ENCODE peak calls at places on chromosomes 6 and 20, in five cellular contexts. L, S, O, W and Q are unnamed samples.
A peak's percentile ranks its signal among the peaks of the same experiment; 100 is the strongest.

GRCh38 chr6:34239240-34239825 is 2.7 kb downstream of the HMGA1 start:
- DNase-seq in L (peak; percentile 33), S (no peak), O (no peak), W (no peak), Q (peak; percentile 39)

GRCh38 chr6:111573892-111574800 is 31.5 kb downstream of the TRAF3IP2 start:
- DNase-seq in L (peak; percentile 32), S (no peak), O (no peak), W (no peak), Q (no peak)

GRCh38 chr20:10788877-10789276 is 115.1 kb upstream of the JAG1 start:
- DNase-seq in L (no peak), S (no peak), O (no peak), W (no peak), Q (no peak)

GRCh38 chr6:71533939-71534379 is 245.3 kb downstream of the OGFRL1 start:
- DNase-seq in L (peak; percentile 45), S (no peak), O (no peak), W (no peak), Q (peak; percentile 43)

GRCh38 chr6:158647501-158647900 is 2.4 kb upstream of the SYTL3 start:
- DNase-seq in L (no peak), S (no peak), O (peak; percentile 4), W (no peak), Q (no peak)

GRCh38 chr6:35064508-35065440 is 76.4 kb downstream of the TCP11 start:
- DNase-seq in L (no peak), S (no peak), O (no peak), W (no peak), Q (no peak)

GRCh38 chr6:107114872-107115694 is at the start of gene BEND3:
- DNase-seq in L (peak; percentile 5), S (peak; percentile 64), O (peak; percentile 75), W (peak; percentile 23), Q (peak; percentile 32)

GRCh38 chr20:51985013-51985415 is 182.7 kb upstream of the SALL4 start:
- DNase-seq in L (peak; percentile 99), S (no peak), O (no peak), W (no peak), Q (peak; percentile 78)

GRCh38 chr6:117910549-117910948 is 3.5 kb downstream of the SLC35F1 start:
- DNase-seq in L (no peak), S (no peak), O (no peak), W (no peak), Q (no peak)

GRCh38 chr6:148559848-148560433 is 186.9 kb upstream of the UST start:
- DNase-seq in L (peak; percentile 61), S (peak; percentile 53), O (peak; percentile 89), W (peak; percentile 64), Q (peak; percentile 66)

GRCh38 chr6:7417684-7418083 is 28.1 kb downstream of the RIOK1 start:
- DNase-seq in L (no peak), S (no peak), O (no peak), W (no peak), Q (no peak)

GRCh38 chr6:53811082-53811481 is 16.3 kb downstream of the LRRC1 start:
- DNase-seq in L (peak; percentile 95), S (no peak), O (no peak), W (no peak), Q (peak; percentile 79)

GRCh38 chr6:78810698-78811097 is 56.7 kb upstream of the IRAK1BP1 start:
- DNase-seq in L (peak; percentile 22), S (no peak), O (no peak), W (no peak), Q (no peak)

GRCh38 chr6:16265351-16266341 is 27.3 kb downstream of the GMPR start:
- DNase-seq in L (no peak), S (no peak), O (no peak), W (no peak), Q (no peak)

GRCh38 chr6:125931733-125932450 is 24.7 kb upstream of the HINT3 start:
- DNase-seq in L (no peak), S (no peak), O (no peak), W (no peak), Q (no peak)

GRCh38 chr6:34465551-34466241 is at the start of gene PACSIN1:
- DNase-seq in L (peak; percentile 51), S (no peak), O (no peak), W (no peak), Q (no peak)

GRCh38 chr20:25033250-25033940 is 24.5 kb downstream of the ACSS1 start:
- DNase-seq in L (no peak), S (no peak), O (no peak), W (no peak), Q (peak; percentile 69)

GRCh38 chr6:144768676-144769599 is 483.8 kb downstream of the UTRN start:
- DNase-seq in L (no peak), S (no peak), O (no peak), W (no peak), Q (no peak)

GRCh38 chr6:163955752-163956151 is 541.2 kb downstream of the QKI start:
- DNase-seq in L (no peak), S (no peak), O (no peak), W (no peak), Q (no peak)

GRCh38 chr6:126546771-126547170 is 206.9 kb downstream of the CENPW start:
- DNase-seq in L (peak; percentile 10), S (no peak), O (no peak), W (no peak), Q (no peak)

GRCh38 chr6:167643223-167643622 is 183.5 kb upstream of the AFDN start:
- DNase-seq in L (no peak), S (no peak), O (no peak), W (no peak), Q (no peak)

GRCh38 chr6:148935705-148936306 is 189.0 kb downstream of the UST start:
- DNase-seq in L (peak; percentile 80), S (no peak), O (no peak), W (no peak), Q (no peak)

GRCh38 chr6:5089821-5090449 is 4.8 kb downstream of the PPP1R3G start:
- DNase-seq in L (no peak), S (no peak), O (no peak), W (no peak), Q (no peak)

GRCh38 chr6:165774903-165775608 is 112.0 kb upstream of the PDE10A start:
- DNase-seq in L (no peak), S (no peak), O (no peak), W (no peak), Q (peak; percentile 65)

GRCh38 chr6:105803439-105803838 is 282.7 kb upstream of the PRDM1 start:
- DNase-seq in L (no peak), S (no peak), O (no peak), W (no peak), Q (no peak)